ENCODE peak calls at places on chromosomes 16 and 17, in seven cellular contexts. I is CD8-positive, alpha-beta T cell; N is testis; S is body of pancreas; W is HCT116; K is CD4-positive, alpha-beta memory T cell; Z is lower lobe of right lung. Y is an unnamed sample. For H3K4me1, the result is how much of the 10 kb centered on the place peaks cover.

GRCh38 chr17:15364615-15365014 is 23.2 kb upstream of the TEKT3 start:
- DNase-seq in I (no peak), N (no peak), S (no peak), W (no peak), K (no peak), Z (no peak), Y (no peak)

GRCh38 chr16:48617711-48618148 is 7.8 kb upstream of the N4BP1 start:
- DNase-seq in I (no peak), N (peak), S (peak), W (no peak), K (no peak), Z (peak), Y (no peak)

GRCh38 chr17:27247071-27247957 is 46.6 kb upstream of the WSB1 start:
- DNase-seq in I (no peak), N (peak), S (peak), W (no peak), K (no peak), Z (peak), Y (no peak)

GRCh38 chr17:20721151-20721550 is 141.6 kb downstream of the CDRT15L2 start:
- DNase-seq in I (no peak), N (peak), S (no peak), W (no peak), K (no peak), Z (no peak), Y (no peak)

GRCh38 chr16:49498241-49499017 is 124.8 kb downstream of the C16orf78 start:
- DNase-seq in I (no peak), N (no peak), S (no peak), W (no peak), K (no peak), Z (no peak), Y (no peak)

GRCh38 chr17:28982191-28982793 is 23.5 kb downstream of the SEZ6 start:
- DNase-seq in I (peak), N (peak), S (no peak), W (no peak), K (peak), Z (no peak), Y (no peak)

GRCh38 chr16:31452631-31453106 is 6.6 kb upstream of the ARMC5 start:
- DNase-seq in I (no peak), N (peak), S (no peak), W (no peak), K (no peak), Z (no peak), Y (no peak)

GRCh38 chr16:82744958-82745357 is 118.2 kb downstream of the CDH13 start:
- DNase-seq in I (no peak), N (no peak), S (peak), W (no peak), K (no peak), Z (no peak), Y (no peak)

GRCh38 chr17:17108681-17109049 is 66.4 kb downstream of the MPRIP start:
- DNase-seq in I (no peak), N (no peak), S (peak), W (no peak), K (no peak), Z (peak), Y (no peak)
- H3K4me1 ChIP-seq in I (under half), N (half or more), S (half or more), W (under half), K (half or more), Z (half or more), Y (under half)

DNA sequence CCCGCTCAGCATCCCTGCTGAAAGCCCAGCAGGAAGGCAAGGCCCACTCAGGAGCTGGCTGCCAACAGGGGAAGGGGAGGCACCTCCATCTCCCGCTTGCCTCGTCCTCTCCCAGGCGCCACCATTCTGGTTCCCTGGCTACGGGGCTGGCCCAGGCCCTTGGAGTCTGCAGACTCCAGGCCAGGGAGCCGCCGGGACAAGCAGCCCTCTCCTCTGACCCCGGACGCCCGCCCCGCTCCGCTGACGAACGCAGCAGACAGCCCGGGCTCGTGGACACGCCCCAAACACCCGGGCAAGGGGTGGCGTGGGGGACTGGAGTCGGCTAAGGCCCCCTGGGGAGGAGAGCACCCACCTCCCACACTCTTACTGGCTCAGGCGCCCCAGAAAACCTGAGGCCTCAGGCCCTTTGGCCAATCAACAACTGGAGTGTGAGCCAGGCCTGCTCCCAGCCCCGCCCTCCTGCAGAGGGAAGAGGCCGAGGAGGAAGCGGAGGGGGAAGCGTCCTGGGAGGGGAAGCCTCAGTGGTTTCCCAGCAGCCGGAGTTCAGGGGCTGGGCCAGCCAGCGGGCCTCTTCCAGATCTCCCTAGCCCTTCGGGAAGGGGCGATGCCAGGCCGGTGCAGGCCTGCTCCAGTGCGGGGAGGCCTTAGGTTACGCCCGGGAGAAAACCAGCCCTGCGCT is 4.2 kb downstream of the MNT start:
- DNase-seq in I (peak), N (peak), S (peak), W (peak), K (peak), Z (peak), Y (peak)
- H3K4me1 ChIP-seq in I (half or more), N (half or more), S (half or more), W (under half), K (half or more), Z (half or more), Y (under half)

DNA sequence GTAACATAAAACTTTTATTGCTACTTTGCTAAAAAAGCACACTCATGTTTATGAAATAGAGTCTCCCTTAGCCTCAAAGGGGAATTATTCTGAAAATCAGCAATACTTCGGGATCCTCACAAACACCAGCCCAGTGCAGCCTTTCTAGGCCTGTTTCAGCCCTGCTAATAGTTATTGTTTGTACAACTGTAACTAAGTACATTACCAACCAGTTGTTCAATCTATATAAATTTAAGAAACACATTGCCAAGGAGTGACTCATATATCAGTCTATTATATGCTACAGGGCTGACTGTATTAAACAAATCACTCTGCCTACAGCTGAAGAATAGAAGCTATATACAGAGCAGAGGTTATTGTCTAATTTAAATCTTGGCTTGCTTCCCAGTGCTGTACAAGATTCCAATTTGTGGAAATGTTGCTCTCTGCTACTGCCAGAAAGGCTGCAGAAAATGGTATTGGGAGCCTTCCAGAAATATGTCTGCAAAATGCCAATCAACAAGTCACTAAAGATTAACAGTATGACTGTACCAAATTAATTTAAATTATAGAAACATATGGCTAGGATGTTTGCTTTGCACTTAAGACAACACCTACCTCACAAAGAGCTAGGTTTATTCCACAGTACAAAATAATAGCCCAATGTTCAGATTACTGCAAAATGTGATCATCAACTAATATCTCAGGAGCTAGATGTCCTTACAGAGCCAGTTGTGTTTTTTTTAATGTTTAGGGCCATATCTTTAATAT is 49.7 kb downstream of the TOX3 start:
- DNase-seq in I (no peak), N (no peak), S (no peak), W (no peak), K (no peak), Z (no peak), Y (no peak)
- H3K4me1 ChIP-seq in I (under half), N (under half), S (half or more), W (under half), K (under half), Z (under half), Y (under half)

GRCh38 chr17:81090361-81091133 is 55.6 kb downstream of the BAIAP2 start:
- DNase-seq in I (peak), N (peak), S (peak), W (no peak), K (peak), Z (peak), Y (no peak)

GRCh38 chr17:81093576-81094223 is 58.7 kb downstream of the BAIAP2 start:
- DNase-seq in I (no peak), N (no peak), S (no peak), W (no peak), K (no peak), Z (no peak), Y (no peak)

GRCh38 chr17:81091134-81091530 is 56.2 kb downstream of the BAIAP2 start:
- DNase-seq in I (no peak), N (no peak), S (no peak), W (no peak), K (no peak), Z (no peak), Y (no peak)

GRCh38 chr17:81092518-81093095 is 57.7 kb downstream of the BAIAP2 start:
- DNase-seq in I (no peak), N (no peak), S (no peak), W (no peak), K (no peak), Z (no peak), Y (no peak)

GRCh38 chr17:81091774-81092517 is 57.0 kb downstream of the BAIAP2 start:
- DNase-seq in I (no peak), N (no peak), S (no peak), W (no peak), K (no peak), Z (no peak), Y (no peak)
- H3K4me1 ChIP-seq in I (under half), N (under half), S (under half), W (half or more), K (under half), Z (half or more), Y (under half)

GRCh38 chr17:7831233-7831632 is 2.8 kb upstream of the KDM6B start:
- DNase-seq in I (no peak), N (no peak), S (no peak), W (no peak), K (no peak), Z (no peak), Y (no peak)

GRCh38 chr17:7833795-7834553 is at the start of gene KDM6B:
- DNase-seq in I (peak), N (peak), S (peak), W (peak), K (peak), Z (peak), Y (no peak)

GRCh38 chr17:7830616-7831015 is 3.4 kb upstream of the KDM6B start:
- DNase-seq in I (no peak), N (no peak), S (no peak), W (no peak), K (no peak), Z (no peak), Y (no peak)

GRCh38 chr17:7833011-7833794 is 814 bp upstream of the KDM6B start:
- DNase-seq in I (no peak), N (no peak), S (no peak), W (no peak), K (no peak), Z (no peak), Y (no peak)

GRCh38 chr17:7832431-7832830 is 1.6 kb upstream of the KDM6B start:
- DNase-seq in I (no peak), N (no peak), S (no peak), W (no peak), K (no peak), Z (no peak), Y (no peak)
- H3K4me1 ChIP-seq in I (under half), N (under half), S (under half), W (under half), K (under half), Z (under half), Y (under half)

GRCh38 chr17:74815671-74816370 is 39.7 kb upstream of the NAT9 start:
- DNase-seq in I (no peak), N (no peak), S (no peak), W (no peak), K (no peak), Z (no peak), Y (no peak)
- H3K4me1 ChIP-seq in I (under half), N (under half), S (under half), W (under half), K (under half), Z (under half), Y (under half)

Y was measured in iPS DF 6.9.